ENCODE peak calls at places on chromosomes 3 and 15, in nine cellular contexts. G is glomerular endothelial cell; E is MCF 10A; T is HepG2; W is GM12865; S is activated CD8-positive, alpha-beta memory T cell treated with anti-CD3 and anti-CD28 coated beads, Interleukin-2, amount 50 U/mL, for 4 hours; H is astrocyte; Y is Ammon's horn; D is tibial artery. B is an unnamed sample.

GRCh38 chr15:49847937-49848823 is 227.3 kb downstream of the DTWD1 start:
- DNase-seq in G (no peak), E (peak; percentile 89), T (no peak), W (no peak), S (no peak), H (peak; percentile 99), Y (no peak), D (no peak), B (no peak)

GRCh38 chr15:52746162-52746721 is 43.9 kb downstream of the ONECUT1 start:
- DNase-seq in G (no peak), E (no peak), T (peak; percentile 32), W (no peak), S (no peak), H (no peak), Y (no peak), D (no peak), B (no peak)

GRCh38 chr3:11953778-11954177 is 50.4 kb upstream of the SYN2 start:
- DNase-seq in G (no peak), E (no peak), T (no peak), W (no peak), S (no peak), H (no peak), Y (peak; percentile 15), D (no peak), B (no peak)

GRCh38 chr3:138682674-138683073 is 74.1 kb downstream of the FAIM start:
- DNase-seq in G (no peak), E (no peak), T (no peak), W (no peak), S (no peak), H (no peak), Y (no peak), D (no peak), B (no peak)

GRCh38 chr15:99057697-99058420 is 47.0 kb upstream of the SYNM start:
- DNase-seq in G (no peak), E (no peak), T (no peak), W (peak; percentile 78), S (no peak), H (no peak), Y (no peak), D (no peak), B (no peak)

GRCh38 chr15:40936234-40936708 is 7.1 kb downstream of the DLL4 start:
- DNase-seq in G (no peak), E (no peak), T (no peak), W (no peak), S (no peak), H (no peak), Y (no peak), D (no peak), B (no peak)

GRCh38 chr3:24399614-24400013 is 95.0 kb downstream of the THRB start:
- DNase-seq in G (no peak), E (no peak), T (no peak), W (no peak), S (no peak), H (no peak), Y (no peak), D (no peak), B (no peak)

GRCh38 chr3:197203714-197204146 is 94.7 kb downstream of the DLG1 start:
- DNase-seq in G (no peak), E (no peak), T (no peak), W (no peak), S (no peak), H (no peak), Y (no peak), D (no peak), B (no peak)

GRCh38 chr3:100210777-100211145 is 50.0 kb upstream of the TBC1D23 start:
- DNase-seq in G (peak; percentile 60), E (no peak), T (no peak), W (peak; percentile 29), S (no peak), H (peak; percentile 91), Y (peak; percentile 29), D (no peak), B (no peak)

GRCh38 chr15:72205273-72205672 is 7.7 kb upstream of the GRAMD2A start:
- DNase-seq in G (no peak), E (no peak), T (no peak), W (no peak), S (no peak), H (no peak), Y (no peak), D (no peak), B (no peak)

GRCh38 chr3:173584834-173585831 is 187.6 kb downstream of the NLGN1 start:
- DNase-seq in G (no peak), E (no peak), T (no peak), W (no peak), S (no peak), H (peak; percentile 71), Y (peak; percentile 74), D (peak; percentile 71), B (no peak)

GRCh38 chr3:177589921-177590336 is 392.6 kb upstream of the TBL1XR1 start:
- DNase-seq in G (no peak), E (peak; percentile 99), T (peak; percentile 65), W (peak; percentile 64), S (no peak), H (peak; percentile 100), Y (no peak), D (no peak), B (no peak)

GRCh38 chr15:62068787-62069170 is 2.0 kb downstream of the C2CD4A start:
- DNase-seq in G (no peak), E (peak; percentile 19), T (no peak), W (no peak), S (no peak), H (no peak), Y (no peak), D (no peak), B (no peak)

GRCh38 chr3:193951859-193952258 is 184.1 kb upstream of the HES1 start:
- DNase-seq in G (no peak), E (peak; percentile 72), T (no peak), W (no peak), S (no peak), H (no peak), Y (no peak), D (no peak), B (no peak)

GRCh38 chr15:95503640-95504225 is 826.8 kb upstream of the NR2F2 start:
- DNase-seq in G (no peak), E (no peak), T (no peak), W (peak; percentile 38), S (no peak), H (no peak), Y (no peak), D (no peak), B (no peak)

GRCh38 chr15:43769584-43770228 is 7.1 kb downstream of the ELL3 start:
- DNase-seq in G (no peak), E (peak; percentile 66), T (peak; percentile 50), W (peak; percentile 68), S (peak; percentile 67), H (peak; percentile 38), Y (peak; percentile 73), D (no peak), B (no peak)

GRCh38 chr3:155441506-155441905 is 148.0 kb upstream of the STRIT1 start:
- DNase-seq in G (no peak), E (no peak), T (no peak), W (no peak), S (no peak), H (no peak), Y (no peak), D (no peak), B (no peak)

GRCh38 chr3:49454457-49454856 is 15.6 kb upstream of the DAG1 start:
- DNase-seq in G (no peak), E (peak; percentile 68), T (peak; percentile 66), W (peak; percentile 41), S (no peak), H (no peak), Y (no peak), D (no peak), B (no peak)

GRCh38 chr3:25091938-25092337 is 336.1 kb upstream of the RARB start:
- DNase-seq in G (no peak), E (no peak), T (no peak), W (no peak), S (no peak), H (no peak), Y (no peak), D (no peak), B (no peak)

GRCh38 chr3:86743233-86743632 is 247.7 kb downstream of the VGLL3 start:
- DNase-seq in G (no peak), E (peak; percentile 33), T (no peak), W (no peak), S (no peak), H (no peak), Y (no peak), D (no peak), B (no peak)